ENCODE peak calls at places on chromosomes 2 and 18, in eight cellular contexts. One of them, this sample, is unnamed.

GRCh38 chr18:37565985-37566478 is 434 bp upstream of the CELF4 start:
- DNase-seq in naive thymus-derived CD8-positive, alpha-beta T cell: no peak
- DNase-seq in NCI-H2081: peak; percentile 87
- DNase-seq in iris pigment epithelial cell: peak; percentile 44
- DNase-seq in mesenteric fat pad: no peak
- DNase-seq in activated CD4-positive, alpha-beta T cell treated with anti-CD3 and anti-CD28 coated beads, Interleukin-2, amount 50 U/mL, for 4 hours: no peak
- DNase-seq in stimulated activated CD4-positive, alpha-beta T cell treated with anti-CD3 and anti-CD28 coated beads, Interleukin-2, amount 100 ng/mL, for 48 hours: no peak
- DNase-seq in fibroblast of the conjunctiva: no peak
- DNase-seq in this sample: peak; percentile 57

GRCh38 chr2:131801210-131801744 is 273.6 kb downstream of the CCDC74A start:
- DNase-seq in stimulated activated CD4-positive, alpha-beta T cell treated with anti-CD3 and anti-CD28 coated beads, Interleukin-2, amount 100 ng/mL, for 48 hours: no peak
- DNase-seq in naive thymus-derived CD8-positive, alpha-beta T cell: no peak
- DNase-seq in fibroblast of the conjunctiva: no peak
- DNase-seq in iris pigment epithelial cell: no peak
- DNase-seq in activated CD4-positive, alpha-beta T cell treated with anti-CD3 and anti-CD28 coated beads, Interleukin-2, amount 50 U/mL, for 4 hours: no peak
- DNase-seq in NCI-H2081: no peak
- DNase-seq in mesenteric fat pad: no peak
- DNase-seq in this sample: no peak

GRCh38 chr18:44474596-44474995 is 206.1 kb upstream of the SETBP1 start:
- DNase-seq in mesenteric fat pad: no peak
- DNase-seq in NCI-H2081: no peak
- DNase-seq in stimulated activated CD4-positive, alpha-beta T cell treated with anti-CD3 and anti-CD28 coated beads, Interleukin-2, amount 100 ng/mL, for 48 hours: no peak
- DNase-seq in activated CD4-positive, alpha-beta T cell treated with anti-CD3 and anti-CD28 coated beads, Interleukin-2, amount 50 U/mL, for 4 hours: no peak
- DNase-seq in naive thymus-derived CD8-positive, alpha-beta T cell: no peak
- DNase-seq in iris pigment epithelial cell: no peak
- DNase-seq in fibroblast of the conjunctiva: no peak
- DNase-seq in this sample: no peak

GRCh38 chr2:169509230-169509917 is at the start of gene KLHL41:
- DNase-seq in mesenteric fat pad: no peak
- DNase-seq in iris pigment epithelial cell: peak; percentile 63
- DNase-seq in NCI-H2081: peak; percentile 78
- DNase-seq in activated CD4-positive, alpha-beta T cell treated with anti-CD3 and anti-CD28 coated beads, Interleukin-2, amount 50 U/mL, for 4 hours: no peak
- DNase-seq in stimulated activated CD4-positive, alpha-beta T cell treated with anti-CD3 and anti-CD28 coated beads, Interleukin-2, amount 100 ng/mL, for 48 hours: no peak
- DNase-seq in fibroblast of the conjunctiva: peak; percentile 45
- DNase-seq in naive thymus-derived CD8-positive, alpha-beta T cell: no peak
- DNase-seq in this sample: no peak

GRCh38 chr18:73646772-73647171 is 500.9 kb downstream of the FBXO15 start:
- DNase-seq in naive thymus-derived CD8-positive, alpha-beta T cell: no peak
- DNase-seq in activated CD4-positive, alpha-beta T cell treated with anti-CD3 and anti-CD28 coated beads, Interleukin-2, amount 50 U/mL, for 4 hours: no peak
- DNase-seq in mesenteric fat pad: no peak
- DNase-seq in iris pigment epithelial cell: peak; percentile 55
- DNase-seq in NCI-H2081: no peak
- DNase-seq in fibroblast of the conjunctiva: peak; percentile 26
- DNase-seq in stimulated activated CD4-positive, alpha-beta T cell treated with anti-CD3 and anti-CD28 coated beads, Interleukin-2, amount 100 ng/mL, for 48 hours: no peak
- DNase-seq in this sample: peak; percentile 42

GRCh38 chr18:6963452-6964097 is 154.0 kb downstream of the LAMA1 start:
- DNase-seq in iris pigment epithelial cell: no peak
- DNase-seq in naive thymus-derived CD8-positive, alpha-beta T cell: no peak
- DNase-seq in stimulated activated CD4-positive, alpha-beta T cell treated with anti-CD3 and anti-CD28 coated beads, Interleukin-2, amount 100 ng/mL, for 48 hours: no peak
- DNase-seq in mesenteric fat pad: no peak
- DNase-seq in activated CD4-positive, alpha-beta T cell treated with anti-CD3 and anti-CD28 coated beads, Interleukin-2, amount 50 U/mL, for 4 hours: no peak
- DNase-seq in fibroblast of the conjunctiva: no peak
- DNase-seq in NCI-H2081: no peak
- DNase-seq in this sample: no peak

GRCh38 chr2:158125756-158126498 is 24.3 kb downstream of the UPP2 start:
- DNase-seq in NCI-H2081: no peak
- DNase-seq in naive thymus-derived CD8-positive, alpha-beta T cell: no peak
- DNase-seq in stimulated activated CD4-positive, alpha-beta T cell treated with anti-CD3 and anti-CD28 coated beads, Interleukin-2, amount 100 ng/mL, for 48 hours: no peak
- DNase-seq in activated CD4-positive, alpha-beta T cell treated with anti-CD3 and anti-CD28 coated beads, Interleukin-2, amount 50 U/mL, for 4 hours: no peak
- DNase-seq in iris pigment epithelial cell: no peak
- DNase-seq in mesenteric fat pad: no peak
- DNase-seq in fibroblast of the conjunctiva: no peak
- DNase-seq in this sample: no peak

GRCh38 chr2:157620956-157621355 is 7.7 kb downstream of the ACVR1C start:
- DNase-seq in fibroblast of the conjunctiva: no peak
- DNase-seq in mesenteric fat pad: no peak
- DNase-seq in activated CD4-positive, alpha-beta T cell treated with anti-CD3 and anti-CD28 coated beads, Interleukin-2, amount 50 U/mL, for 4 hours: no peak
- DNase-seq in NCI-H2081: no peak
- DNase-seq in iris pigment epithelial cell: peak; percentile 17
- DNase-seq in stimulated activated CD4-positive, alpha-beta T cell treated with anti-CD3 and anti-CD28 coated beads, Interleukin-2, amount 100 ng/mL, for 48 hours: no peak
- DNase-seq in naive thymus-derived CD8-positive, alpha-beta T cell: no peak
- DNase-seq in this sample: no peak

GRCh38 chr2:217085543-217085942 is 225.7 kb upstream of the TNP1 start:
- DNase-seq in stimulated activated CD4-positive, alpha-beta T cell treated with anti-CD3 and anti-CD28 coated beads, Interleukin-2, amount 100 ng/mL, for 48 hours: no peak
- DNase-seq in mesenteric fat pad: no peak
- DNase-seq in fibroblast of the conjunctiva: no peak
- DNase-seq in activated CD4-positive, alpha-beta T cell treated with anti-CD3 and anti-CD28 coated beads, Interleukin-2, amount 50 U/mL, for 4 hours: no peak
- DNase-seq in NCI-H2081: no peak
- DNase-seq in naive thymus-derived CD8-positive, alpha-beta T cell: no peak
- DNase-seq in iris pigment epithelial cell: peak; percentile 67
- DNase-seq in this sample: peak; percentile 72

GRCh38 chr2:29829841-29830240 is 91.5 kb downstream of the ALK start:
- DNase-seq in mesenteric fat pad: no peak
- DNase-seq in NCI-H2081: no peak
- DNase-seq in naive thymus-derived CD8-positive, alpha-beta T cell: no peak
- DNase-seq in activated CD4-positive, alpha-beta T cell treated with anti-CD3 and anti-CD28 coated beads, Interleukin-2, amount 50 U/mL, for 4 hours: no peak
- DNase-seq in stimulated activated CD4-positive, alpha-beta T cell treated with anti-CD3 and anti-CD28 coated beads, Interleukin-2, amount 100 ng/mL, for 48 hours: no peak
- DNase-seq in fibroblast of the conjunctiva: no peak
- DNase-seq in iris pigment epithelial cell: no peak
- DNase-seq in this sample: no peak

GRCh38 chr2:179106342-179107178 is 56.6 kb upstream of the CCDC141 start:
- DNase-seq in naive thymus-derived CD8-positive, alpha-beta T cell: no peak
- DNase-seq in iris pigment epithelial cell: peak; percentile 96
- DNase-seq in NCI-H2081: peak; percentile 96
- DNase-seq in activated CD4-positive, alpha-beta T cell treated with anti-CD3 and anti-CD28 coated beads, Interleukin-2, amount 50 U/mL, for 4 hours: no peak
- DNase-seq in mesenteric fat pad: no peak
- DNase-seq in fibroblast of the conjunctiva: peak; percentile 88
- DNase-seq in stimulated activated CD4-positive, alpha-beta T cell treated with anti-CD3 and anti-CD28 coated beads, Interleukin-2, amount 100 ng/mL, for 48 hours: no peak
- DNase-seq in this sample: peak; percentile 91

GRCh38 chr2:25252291-25253152 is 84.1 kb upstream of the POMC start:
- DNase-seq in NCI-H2081: no peak
- DNase-seq in activated CD4-positive, alpha-beta T cell treated with anti-CD3 and anti-CD28 coated beads, Interleukin-2, amount 50 U/mL, for 4 hours: peak; percentile 50
- DNase-seq in stimulated activated CD4-positive, alpha-beta T cell treated with anti-CD3 and anti-CD28 coated beads, Interleukin-2, amount 100 ng/mL, for 48 hours: peak; percentile 39
- DNase-seq in mesenteric fat pad: no peak
- DNase-seq in fibroblast of the conjunctiva: peak; percentile 27
- DNase-seq in naive thymus-derived CD8-positive, alpha-beta T cell: peak; percentile 63
- DNase-seq in iris pigment epithelial cell: peak; percentile 53
- DNase-seq in this sample: peak; percentile 73

GRCh38 chr2:74077636-74078035 is 70.1 kb downstream of the BOLA3 start:
- DNase-seq in mesenteric fat pad: no peak
- DNase-seq in fibroblast of the conjunctiva: no peak
- DNase-seq in iris pigment epithelial cell: no peak
- DNase-seq in stimulated activated CD4-positive, alpha-beta T cell treated with anti-CD3 and anti-CD28 coated beads, Interleukin-2, amount 100 ng/mL, for 48 hours: no peak
- DNase-seq in naive thymus-derived CD8-positive, alpha-beta T cell: no peak
- DNase-seq in NCI-H2081: no peak
- DNase-seq in activated CD4-positive, alpha-beta T cell treated with anti-CD3 and anti-CD28 coated beads, Interleukin-2, amount 50 U/mL, for 4 hours: no peak
- DNase-seq in this sample: peak; percentile 9

GRCh38 chr18:24009651-24010333 is 4.8 kb upstream of the TTC39C start:
- DNase-seq in iris pigment epithelial cell: no peak
- DNase-seq in mesenteric fat pad: no peak
- DNase-seq in stimulated activated CD4-positive, alpha-beta T cell treated with anti-CD3 and anti-CD28 coated beads, Interleukin-2, amount 100 ng/mL, for 48 hours: no peak
- DNase-seq in fibroblast of the conjunctiva: no peak
- DNase-seq in activated CD4-positive, alpha-beta T cell treated with anti-CD3 and anti-CD28 coated beads, Interleukin-2, amount 50 U/mL, for 4 hours: no peak
- DNase-seq in NCI-H2081: peak; percentile 37
- DNase-seq in naive thymus-derived CD8-positive, alpha-beta T cell: no peak
- DNase-seq in this sample: no peak

GRCh38 chr2:148021059-148021985 is at the start of gene MBD5:
- DNase-seq in iris pigment epithelial cell: peak; percentile 55
- DNase-seq in fibroblast of the conjunctiva: peak; percentile 18
- DNase-seq in activated CD4-positive, alpha-beta T cell treated with anti-CD3 and anti-CD28 coated beads, Interleukin-2, amount 50 U/mL, for 4 hours: peak; percentile 41
- DNase-seq in naive thymus-derived CD8-positive, alpha-beta T cell: peak; percentile 70
- DNase-seq in stimulated activated CD4-positive, alpha-beta T cell treated with anti-CD3 and anti-CD28 coated beads, Interleukin-2, amount 100 ng/mL, for 48 hours: peak; percentile 19
- DNase-seq in NCI-H2081: peak; percentile 39
- DNase-seq in mesenteric fat pad: no peak
- DNase-seq in this sample: peak; percentile 88

GRCh38 chr2:66390811-66391210 is 44.1 kb upstream of the MEIS1 start:
- DNase-seq in iris pigment epithelial cell: no peak
- DNase-seq in naive thymus-derived CD8-positive, alpha-beta T cell: no peak
- DNase-seq in mesenteric fat pad: no peak
- DNase-seq in activated CD4-positive, alpha-beta T cell treated with anti-CD3 and anti-CD28 coated beads, Interleukin-2, amount 50 U/mL, for 4 hours: no peak
- DNase-seq in NCI-H2081: no peak
- DNase-seq in stimulated activated CD4-positive, alpha-beta T cell treated with anti-CD3 and anti-CD28 coated beads, Interleukin-2, amount 100 ng/mL, for 48 hours: no peak
- DNase-seq in fibroblast of the conjunctiva: no peak
- DNase-seq in this sample: no peak

GRCh38 chr2:144152817-144153271 is 367.1 kb downstream of the ZEB2 start:
- DNase-seq in fibroblast of the conjunctiva: no peak
- DNase-seq in mesenteric fat pad: no peak
- DNase-seq in stimulated activated CD4-positive, alpha-beta T cell treated with anti-CD3 and anti-CD28 coated beads, Interleukin-2, amount 100 ng/mL, for 48 hours: no peak
- DNase-seq in activated CD4-positive, alpha-beta T cell treated with anti-CD3 and anti-CD28 coated beads, Interleukin-2, amount 50 U/mL, for 4 hours: no peak
- DNase-seq in naive thymus-derived CD8-positive, alpha-beta T cell: no peak
- DNase-seq in iris pigment epithelial cell: peak; percentile 61
- DNase-seq in NCI-H2081: no peak
- DNase-seq in this sample: peak; percentile 77

GRCh38 chr18:35983818-35984217 is 11.3 kb downstream of the RMP24 start:
- DNase-seq in fibroblast of the conjunctiva: peak; percentile 9
- DNase-seq in mesenteric fat pad: no peak
- DNase-seq in stimulated activated CD4-positive, alpha-beta T cell treated with anti-CD3 and anti-CD28 coated beads, Interleukin-2, amount 100 ng/mL, for 48 hours: no peak
- DNase-seq in NCI-H2081: no peak
- DNase-seq in naive thymus-derived CD8-positive, alpha-beta T cell: no peak
- DNase-seq in iris pigment epithelial cell: peak; percentile 73
- DNase-seq in activated CD4-positive, alpha-beta T cell treated with anti-CD3 and anti-CD28 coated beads, Interleukin-2, amount 50 U/mL, for 4 hours: no peak
- DNase-seq in this sample: peak; percentile 9

GRCh38 chr2:7673843-7674242 is 756.6 kb downstream of the RNF144A start:
- DNase-seq in naive thymus-derived CD8-positive, alpha-beta T cell: no peak
- DNase-seq in iris pigment epithelial cell: no peak
- DNase-seq in stimulated activated CD4-positive, alpha-beta T cell treated with anti-CD3 and anti-CD28 coated beads, Interleukin-2, amount 100 ng/mL, for 48 hours: no peak
- DNase-seq in NCI-H2081: no peak
- DNase-seq in fibroblast of the conjunctiva: no peak
- DNase-seq in mesenteric fat pad: no peak
- DNase-seq in activated CD4-positive, alpha-beta T cell treated with anti-CD3 and anti-CD28 coated beads, Interleukin-2, amount 50 U/mL, for 4 hours: no peak
- DNase-seq in this sample: no peak

GRCh38 chr2:88078624-88079169 is 11.1 kb downstream of the SMYD1 start:
- DNase-seq in naive thymus-derived CD8-positive, alpha-beta T cell: no peak
- DNase-seq in iris pigment epithelial cell: no peak
- DNase-seq in stimulated activated CD4-positive, alpha-beta T cell treated with anti-CD3 and anti-CD28 coated beads, Interleukin-2, amount 100 ng/mL, for 48 hours: no peak
- DNase-seq in activated CD4-positive, alpha-beta T cell treated with anti-CD3 and anti-CD28 coated beads, Interleukin-2, amount 50 U/mL, for 4 hours: no peak
- DNase-seq in fibroblast of the conjunctiva: no peak
- DNase-seq in mesenteric fat pad: no peak
- DNase-seq in NCI-H2081: no peak
- DNase-seq in this sample: no peak

GRCh38 chr2:21362101-21362500 is 238.3 kb downstream of the TDRD15 start:
- DNase-seq in fibroblast of the conjunctiva: no peak
- DNase-seq in naive thymus-derived CD8-positive, alpha-beta T cell: no peak
- DNase-seq in NCI-H2081: no peak
- DNase-seq in iris pigment epithelial cell: no peak
- DNase-seq in stimulated activated CD4-positive, alpha-beta T cell treated with anti-CD3 and anti-CD28 coated beads, Interleukin-2, amount 100 ng/mL, for 48 hours: no peak
- DNase-seq in activated CD4-positive, alpha-beta T cell treated with anti-CD3 and anti-CD28 coated beads, Interleukin-2, amount 50 U/mL, for 4 hours: no peak
- DNase-seq in mesenteric fat pad: no peak
- DNase-seq in this sample: no peak

GRCh38 chr2:148614332-148615049 is 30.1 kb upstream of the EPC2 start:
- DNase-seq in stimulated activated CD4-positive, alpha-beta T cell treated with anti-CD3 and anti-CD28 coated beads, Interleukin-2, amount 100 ng/mL, for 48 hours: no peak
- DNase-seq in iris pigment epithelial cell: peak; percentile 69
- DNase-seq in fibroblast of the conjunctiva: no peak
- DNase-seq in NCI-H2081: no peak
- DNase-seq in mesenteric fat pad: no peak
- DNase-seq in activated CD4-positive, alpha-beta T cell treated with anti-CD3 and anti-CD28 coated beads, Interleukin-2, amount 50 U/mL, for 4 hours: no peak
- DNase-seq in naive thymus-derived CD8-positive, alpha-beta T cell: no peak
- DNase-seq in this sample: peak; percentile 80

GRCh38 chr2:190809876-190810525 is 70.6 kb upstream of the GLS start:
- DNase-seq in mesenteric fat pad: no peak
- DNase-seq in stimulated activated CD4-positive, alpha-beta T cell treated with anti-CD3 and anti-CD28 coated beads, Interleukin-2, amount 100 ng/mL, for 48 hours: no peak
- DNase-seq in activated CD4-positive, alpha-beta T cell treated with anti-CD3 and anti-CD28 coated beads, Interleukin-2, amount 50 U/mL, for 4 hours: no peak
- DNase-seq in iris pigment epithelial cell: no peak
- DNase-seq in NCI-H2081: no peak
- DNase-seq in fibroblast of the conjunctiva: no peak
- DNase-seq in naive thymus-derived CD8-positive, alpha-beta T cell: no peak
- DNase-seq in this sample: no peak

GRCh38 chr2:107635883-107636282 is 190.8 kb upstream of the RGPD4 start:
- DNase-seq in stimulated activated CD4-positive, alpha-beta T cell treated with anti-CD3 and anti-CD28 coated beads, Interleukin-2, amount 100 ng/mL, for 48 hours: no peak
- DNase-seq in mesenteric fat pad: no peak
- DNase-seq in NCI-H2081: no peak
- DNase-seq in activated CD4-positive, alpha-beta T cell treated with anti-CD3 and anti-CD28 coated beads, Interleukin-2, amount 50 U/mL, for 4 hours: no peak
- DNase-seq in naive thymus-derived CD8-positive, alpha-beta T cell: no peak
- DNase-seq in fibroblast of the conjunctiva: peak; percentile 14
- DNase-seq in iris pigment epithelial cell: peak; percentile 92
- DNase-seq in this sample: peak; percentile 22

GRCh38 chr18:23063502-23063901 is 71.8 kb upstream of the CABLES1 start:
- DNase-seq in naive thymus-derived CD8-positive, alpha-beta T cell: no peak
- DNase-seq in iris pigment epithelial cell: no peak
- DNase-seq in activated CD4-positive, alpha-beta T cell treated with anti-CD3 and anti-CD28 coated beads, Interleukin-2, amount 50 U/mL, for 4 hours: no peak
- DNase-seq in stimulated activated CD4-positive, alpha-beta T cell treated with anti-CD3 and anti-CD28 coated beads, Interleukin-2, amount 100 ng/mL, for 48 hours: no peak
- DNase-seq in fibroblast of the conjunctiva: no peak
- DNase-seq in mesenteric fat pad: no peak
- DNase-seq in NCI-H2081: no peak
- DNase-seq in this sample: no peak

GRCh38 chr2:84846041-84846663 is 34.7 kb downstream of the TRABD2A start:
- DNase-seq in iris pigment epithelial cell: peak; percentile 80
- DNase-seq in NCI-H2081: no peak
- DNase-seq in mesenteric fat pad: no peak
- DNase-seq in naive thymus-derived CD8-positive, alpha-beta T cell: peak; percentile 55
- DNase-seq in fibroblast of the conjunctiva: no peak
- DNase-seq in stimulated activated CD4-positive, alpha-beta T cell treated with anti-CD3 and anti-CD28 coated beads, Interleukin-2, amount 100 ng/mL, for 48 hours: no peak
- DNase-seq in activated CD4-positive, alpha-beta T cell treated with anti-CD3 and anti-CD28 coated beads, Interleukin-2, amount 50 U/mL, for 4 hours: peak; percentile 46
- DNase-seq in this sample: no peak

GRCh38 chr2:43774617-43775016 is 778 bp downstream of the DYNC2LI1 start:
- DNase-seq in mesenteric fat pad: no peak
- DNase-seq in iris pigment epithelial cell: no peak
- DNase-seq in fibroblast of the conjunctiva: no peak
- DNase-seq in activated CD4-positive, alpha-beta T cell treated with anti-CD3 and anti-CD28 coated beads, Interleukin-2, amount 50 U/mL, for 4 hours: no peak
- DNase-seq in naive thymus-derived CD8-positive, alpha-beta T cell: no peak
- DNase-seq in stimulated activated CD4-positive, alpha-beta T cell treated with anti-CD3 and anti-CD28 coated beads, Interleukin-2, amount 100 ng/mL, for 48 hours: no peak
- DNase-seq in NCI-H2081: peak; percentile 40
- DNase-seq in this sample: no peak

GRCh38 chr18:52409732-52410131 is 69.7 kb downstream of the DCC start:
- DNase-seq in naive thymus-derived CD8-positive, alpha-beta T cell: no peak
- DNase-seq in fibroblast of the conjunctiva: no peak
- DNase-seq in stimulated activated CD4-positive, alpha-beta T cell treated with anti-CD3 and anti-CD28 coated beads, Interleukin-2, amount 100 ng/mL, for 48 hours: no peak
- DNase-seq in mesenteric fat pad: no peak
- DNase-seq in activated CD4-positive, alpha-beta T cell treated with anti-CD3 and anti-CD28 coated beads, Interleukin-2, amount 50 U/mL, for 4 hours: no peak
- DNase-seq in iris pigment epithelial cell: no peak
- DNase-seq in NCI-H2081: no peak
- DNase-seq in this sample: no peak

GRCh38 chr2:26002617-26003310 is 20.5 kb upstream of the KIF3C start:
- DNase-seq in naive thymus-derived CD8-positive, alpha-beta T cell: no peak
- DNase-seq in stimulated activated CD4-positive, alpha-beta T cell treated with anti-CD3 and anti-CD28 coated beads, Interleukin-2, amount 100 ng/mL, for 48 hours: no peak
- DNase-seq in activated CD4-positive, alpha-beta T cell treated with anti-CD3 and anti-CD28 coated beads, Interleukin-2, amount 50 U/mL, for 4 hours: no peak
- DNase-seq in iris pigment epithelial cell: no peak
- DNase-seq in NCI-H2081: no peak
- DNase-seq in mesenteric fat pad: no peak
- DNase-seq in fibroblast of the conjunctiva: no peak
- DNase-seq in this sample: no peak

GRCh38 chr2:158637357-158637756 is 157.8 kb upstream of the DAPL1 start:
- DNase-seq in naive thymus-derived CD8-positive, alpha-beta T cell: no peak
- DNase-seq in NCI-H2081: no peak
- DNase-seq in fibroblast of the conjunctiva: no peak
- DNase-seq in stimulated activated CD4-positive, alpha-beta T cell treated with anti-CD3 and anti-CD28 coated beads, Interleukin-2, amount 100 ng/mL, for 48 hours: no peak
- DNase-seq in mesenteric fat pad: no peak
- DNase-seq in activated CD4-positive, alpha-beta T cell treated with anti-CD3 and anti-CD28 coated beads, Interleukin-2, amount 50 U/mL, for 4 hours: no peak
- DNase-seq in iris pigment epithelial cell: peak; percentile 63
- DNase-seq in this sample: peak; percentile 19

GRCh38 chr2:176491172-176491904 is 222.1 kb downstream of the MTX2 start:
- DNase-seq in iris pigment epithelial cell: peak; percentile 96
- DNase-seq in activated CD4-positive, alpha-beta T cell treated with anti-CD3 and anti-CD28 coated beads, Interleukin-2, amount 50 U/mL, for 4 hours: no peak
- DNase-seq in mesenteric fat pad: no peak
- DNase-seq in stimulated activated CD4-positive, alpha-beta T cell treated with anti-CD3 and anti-CD28 coated beads, Interleukin-2, amount 100 ng/mL, for 48 hours: no peak
- DNase-seq in naive thymus-derived CD8-positive, alpha-beta T cell: no peak
- DNase-seq in NCI-H2081: no peak
- DNase-seq in fibroblast of the conjunctiva: peak; percentile 99
- DNase-seq in this sample: peak; percentile 86

GRCh38 chr2:98036349-98037000 is 40.7 kb upstream of the TMEM131 start:
- DNase-seq in stimulated activated CD4-positive, alpha-beta T cell treated with anti-CD3 and anti-CD28 coated beads, Interleukin-2, amount 100 ng/mL, for 48 hours: no peak
- DNase-seq in iris pigment epithelial cell: no peak
- DNase-seq in fibroblast of the conjunctiva: no peak
- DNase-seq in activated CD4-positive, alpha-beta T cell treated with anti-CD3 and anti-CD28 coated beads, Interleukin-2, amount 50 U/mL, for 4 hours: no peak
- DNase-seq in naive thymus-derived CD8-positive, alpha-beta T cell: no peak
- DNase-seq in NCI-H2081: no peak
- DNase-seq in mesenteric fat pad: no peak
- DNase-seq in this sample: no peak

GRCh38 chr2:36357506-36358316 is 2.1 kb downstream of the CRIM1 start:
- DNase-seq in fibroblast of the conjunctiva: peak; percentile 69
- DNase-seq in NCI-H2081: no peak
- DNase-seq in naive thymus-derived CD8-positive, alpha-beta T cell: peak; percentile 11
- DNase-seq in activated CD4-positive, alpha-beta T cell treated with anti-CD3 and anti-CD28 coated beads, Interleukin-2, amount 50 U/mL, for 4 hours: no peak
- DNase-seq in stimulated activated CD4-positive, alpha-beta T cell treated with anti-CD3 and anti-CD28 coated beads, Interleukin-2, amount 100 ng/mL, for 48 hours: no peak
- DNase-seq in iris pigment epithelial cell: peak; percentile 90
- DNase-seq in mesenteric fat pad: no peak
- DNase-seq in this sample: peak; percentile 92

GRCh38 chr2:239166201-239166834 is 234.5 kb downstream of the HDAC4 start:
- DNase-seq in activated CD4-positive, alpha-beta T cell treated with anti-CD3 and anti-CD28 coated beads, Interleukin-2, amount 50 U/mL, for 4 hours: no peak
- DNase-seq in NCI-H2081: no peak
- DNase-seq in mesenteric fat pad: peak; percentile 68
- DNase-seq in stimulated activated CD4-positive, alpha-beta T cell treated with anti-CD3 and anti-CD28 coated beads, Interleukin-2, amount 100 ng/mL, for 48 hours: no peak
- DNase-seq in fibroblast of the conjunctiva: no peak
- DNase-seq in naive thymus-derived CD8-positive, alpha-beta T cell: no peak
- DNase-seq in iris pigment epithelial cell: no peak
- DNase-seq in this sample: peak; percentile 10

This sample was measured in mesenchymal stem cell.